ENCODE peak calls at places on chromosomes 13 and 19, in four cellular contexts. B is right lobe of liver, D is heart right ventricle, R is ovary. U is an unnamed sample. For H3K36me3, the result is how much of the 10 kb centered on the place peaks cover.

GRCh38 chr19:7595466-7596133 is at the start of gene CAMSAP3:
- DNase-seq in B (peak), D (no peak), R (no peak), U (peak)

GRCh38 chr19:30070970-30071632 is 129.1 kb downstream of the URI1 start:
- DNase-seq in B (peak), D (peak), R (no peak), U (no peak)

GRCh38 chr13:41622545-41623429 is 165.4 kb downstream of the RGCC start:
- DNase-seq in B (no peak), D (no peak), R (no peak), U (no peak)

GRCh38 chr13:79581870-79582315 is 100.9 kb downstream of the NDFIP2 start:
- DNase-seq in B (no peak), D (peak), R (no peak), U (no peak)

GRCh38 chr13:102317593-102317992 is 84.3 kb downstream of the FGF14 start:
- DNase-seq in B (peak), D (peak), R (peak), U (peak)

GRCh38 chr13:51768378-51768921 is 35.5 kb downstream of the DHRS12 start:
- DNase-seq in B (no peak), D (no peak), R (no peak), U (no peak)

GRCh38 chr19:35114656-35115537 is 726 bp upstream of the FXYD3 start:
- DNase-seq in B (no peak), D (peak), R (peak), U (peak)

GRCh38 chr13:31638577-31638976 is 100.7 kb upstream of the RXFP2 start:
- DNase-seq in B (no peak), D (no peak), R (no peak), U (no peak)

GRCh38 chr19:17394891-17395415 is 957 bp upstream of the CCDC194 start:
- DNase-seq in B (peak), D (peak), R (peak), U (no peak)

GRCh38 chr19:3360494-3361383 is 5.6 kb upstream of the NFIC start:
- DNase-seq in B (peak), D (peak), R (peak), U (peak)

GRCh38 chr19:50562329-50562728 is 5.9 kb downstream of the LRRC4B start:
- DNase-seq in B (no peak), D (no peak), R (no peak), U (no peak)

GRCh38 chr13:107518292-107518691 is 697.0 kb downstream of the LIG4 start:
- DNase-seq in B (no peak), D (no peak), R (no peak), U (no peak)

GRCh38 chr19:3186377-3186688 is 603 bp downstream of the NCLN start:
- DNase-seq in B (peak), D (no peak), R (peak), U (peak)

DNA sequence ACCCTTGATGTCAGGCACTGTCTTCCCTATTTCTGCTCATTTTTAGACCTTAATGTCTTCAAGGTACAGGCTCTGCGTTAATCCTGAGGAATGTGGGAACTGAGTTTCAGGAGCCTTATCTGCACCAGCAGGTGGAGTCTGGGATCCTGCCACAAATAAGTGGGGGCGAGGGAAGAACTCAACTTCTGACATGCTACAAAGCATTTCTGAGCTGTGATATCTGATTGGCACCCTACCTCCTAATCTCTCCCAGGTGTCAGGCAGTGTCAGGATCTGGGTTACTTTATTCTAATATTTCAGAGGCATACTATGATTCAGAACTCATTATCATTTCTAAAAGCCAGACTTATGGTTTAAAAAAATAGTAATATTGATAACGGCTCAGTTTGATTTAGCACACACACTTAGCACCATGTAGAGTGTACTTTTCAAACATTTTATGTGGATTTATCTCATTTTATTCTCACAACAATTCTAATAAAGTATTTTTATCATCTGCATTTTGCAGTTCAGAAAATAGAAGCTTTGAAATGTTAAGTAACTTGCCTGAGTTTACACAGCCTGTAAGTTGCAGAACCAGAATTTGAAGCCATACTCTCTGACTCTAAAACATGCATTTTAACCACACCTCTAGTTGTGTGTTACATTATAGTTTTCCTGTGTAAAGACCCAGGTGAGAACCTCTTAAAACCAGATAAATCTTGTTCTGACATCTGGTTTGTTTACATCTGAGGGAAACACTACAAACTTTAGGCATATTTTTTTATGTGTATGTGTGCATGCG is 358.6 kb downstream of the TDRD3 start:
- DNase-seq in B (no peak), D (no peak), R (no peak), U (no peak)
- TF ChIP-seq CTCF in B (no peak), D (no peak), R (no peak), U (no peak)

DNA sequence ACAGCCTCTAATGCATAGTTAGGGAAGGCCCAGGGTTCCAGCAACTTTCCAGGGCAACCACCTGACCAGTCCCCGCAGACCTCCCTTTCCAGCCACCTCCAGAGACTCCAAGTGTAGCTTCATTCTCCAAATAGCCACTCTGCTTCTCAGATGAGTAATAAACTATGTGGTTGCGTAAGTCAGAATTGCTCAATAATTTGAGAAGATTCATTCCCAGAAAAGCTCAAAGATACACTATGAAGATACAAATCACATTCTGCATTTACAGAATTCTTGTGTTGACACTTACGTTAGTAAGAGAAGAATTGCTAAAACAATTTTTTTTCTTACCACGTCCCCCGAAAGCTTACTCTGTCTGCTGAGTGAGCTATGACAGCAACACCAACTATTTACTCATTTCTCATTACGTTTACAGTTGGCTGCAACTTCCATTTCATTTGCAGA is 8.2 kb upstream of the LATS2 start:
- DNase-seq in B (no peak), D (no peak), R (no peak), U (no peak)
- H3K27ac ChIP-seq in B (no peak), D (peak), R (no peak), U (no peak)

GRCh38 chr13:44974056-44974798 is 15.0 kb downstream of the NUFIP1 start:
- DNase-seq in B (no peak), D (no peak), R (no peak), U (no peak)

GRCh38 chr13:44972956-44973581 is 16.2 kb downstream of the NUFIP1 start:
- DNase-seq in B (no peak), D (no peak), R (no peak), U (no peak)

GRCh38 chr13:44978328-44978727 is 10.9 kb downstream of the NUFIP1 start:
- DNase-seq in B (no peak), D (no peak), R (no peak), U (no peak)

GRCh38 chr13:44976196-44976595 is 13.1 kb downstream of the NUFIP1 start:
- DNase-seq in B (no peak), D (no peak), R (no peak), U (no peak)

DNA sequence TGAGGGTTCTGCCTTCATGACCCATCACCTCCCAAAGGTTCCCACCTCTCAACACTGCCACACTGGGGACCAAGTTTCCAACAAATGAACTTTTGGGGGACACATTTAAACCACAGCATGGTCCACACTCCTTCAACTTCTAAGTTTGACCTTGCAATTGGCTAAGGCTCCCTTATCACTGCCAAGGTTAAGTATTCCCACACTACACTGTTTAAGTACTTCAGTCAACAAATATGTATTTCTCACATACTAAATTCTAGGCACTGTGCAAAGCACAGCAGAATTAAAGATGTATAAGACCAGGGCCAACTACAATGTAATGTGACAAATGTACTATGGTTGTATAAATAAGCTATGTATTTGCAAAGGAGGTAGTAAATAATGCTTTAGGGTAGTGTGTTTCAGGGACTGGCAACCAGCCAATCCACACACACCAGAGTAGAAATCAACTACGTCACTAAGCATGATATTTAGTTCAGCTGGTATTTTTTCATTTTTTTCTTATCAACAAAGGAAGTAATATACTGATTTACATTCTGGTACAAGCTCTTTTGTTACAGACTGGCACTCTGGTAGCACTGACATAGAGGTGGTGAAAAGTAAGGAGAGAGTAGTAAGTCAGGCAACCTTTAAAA is 12.2 kb downstream of the NUFIP1 start:
- DNase-seq in B (no peak), D (no peak), R (no peak), U (no peak)
- H3K36me3 ChIP-seq in B (under half), D (half or more), R (under half), U (under half)

DNA sequence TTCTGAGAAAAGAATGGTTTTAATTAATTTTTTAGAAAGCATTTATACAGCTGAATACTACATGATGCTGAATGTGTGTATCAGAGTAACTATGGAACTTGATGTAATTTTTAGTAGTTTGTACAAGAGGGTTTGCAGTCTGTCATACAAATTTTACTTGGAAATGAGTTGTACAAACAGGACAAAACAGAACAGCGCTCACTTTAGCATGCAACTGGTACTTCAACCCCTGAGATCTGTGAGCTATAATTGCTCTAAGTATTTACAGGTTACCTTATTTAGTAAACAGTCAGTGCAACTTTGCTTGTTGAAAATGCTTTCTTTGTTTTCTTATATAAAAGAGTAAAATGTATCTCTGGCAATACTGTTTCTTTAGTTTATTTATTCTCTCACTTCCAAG is 719 bp downstream of the TNFRSF19 start:
- DNase-seq in B (no peak), D (no peak), R (no peak), U (no peak)
- TF ChIP-seq CTCF in B (no peak), D (peak), R (no peak), U (no peak)

GRCh38 chr19:1175020-1175419 is 952 bp upstream of the SBNO2 start:
- DNase-seq in B (no peak), D (no peak), R (no peak), U (no peak)

GRCh38 chr19:1181606-1182005 is 7.5 kb upstream of the SBNO2 start:
- DNase-seq in B (peak), D (no peak), R (no peak), U (peak)

GRCh38 chr19:1173160-1173844 is 766 bp downstream of the SBNO2 start:
- DNase-seq in B (no peak), D (no peak), R (peak), U (no peak)

GRCh38 chr19:1173845-1174809 is at the start of gene SBNO2:
- DNase-seq in B (peak), D (peak), R (peak), U (peak)

DNA sequence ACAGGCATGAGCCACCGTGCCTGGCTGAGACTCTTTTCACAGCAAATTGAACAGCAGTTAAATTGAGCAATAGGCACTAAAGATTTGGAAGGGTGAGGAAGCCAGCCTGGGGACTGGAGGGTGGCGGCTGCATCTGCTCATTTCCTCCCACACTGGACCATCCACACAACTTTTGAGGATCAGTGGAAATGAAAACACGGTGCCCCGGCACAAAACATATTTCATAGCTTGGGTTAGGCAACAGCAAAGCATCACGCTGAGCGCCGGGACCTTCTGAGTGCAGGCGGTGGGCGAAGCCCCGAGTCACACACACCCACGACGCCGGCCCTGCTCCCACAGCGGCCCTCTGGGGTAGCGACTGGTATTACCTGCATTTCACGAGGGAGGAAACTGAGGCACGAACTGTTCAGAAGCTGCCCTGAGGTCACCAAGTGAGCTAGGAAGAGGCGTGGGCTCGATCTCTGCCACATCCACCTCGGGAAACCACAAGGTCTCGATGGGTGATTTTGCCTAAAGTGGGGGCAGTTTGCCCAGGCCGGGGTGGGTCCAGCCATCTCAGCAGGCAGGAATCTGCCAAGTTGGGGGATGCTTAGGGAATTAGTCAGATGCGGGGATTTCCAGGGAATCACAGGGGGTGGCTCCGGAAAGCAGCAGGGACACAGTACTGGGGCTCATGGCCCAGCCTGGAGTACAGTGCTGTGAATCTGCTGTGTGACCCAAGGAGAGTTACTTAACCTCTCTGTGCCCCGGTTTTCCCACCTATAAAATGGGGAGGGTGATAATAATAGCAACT is 3.5 kb upstream of the SBNO2 start:
- DNase-seq in B (no peak), D (no peak), R (no peak), U (no peak)
- H3K27ac ChIP-seq in B (no peak), D (no peak), R (no peak), U (peak)

GRCh38 chr19:33108161-33108560 is 23.8 kb upstream of the WDR88 start:
- DNase-seq in B (no peak), D (no peak), R (no peak), U (no peak)

GRCh38 chr19:33111587-33111986 is 20.3 kb upstream of the WDR88 start:
- DNase-seq in B (no peak), D (no peak), R (no peak), U (no peak)

GRCh38 chr19:33114302-33114701 is 17.6 kb upstream of the WDR88 start:
- DNase-seq in B (no peak), D (no peak), R (no peak), U (no peak)

GRCh38 chr19:33110201-33110910 is 21.6 kb upstream of the WDR88 start:
- DNase-seq in B (no peak), D (no peak), R (no peak), U (no peak)
- H3K36me3 ChIP-seq in B (under half), D (half or more), R (under half), U (under half)

DNA sequence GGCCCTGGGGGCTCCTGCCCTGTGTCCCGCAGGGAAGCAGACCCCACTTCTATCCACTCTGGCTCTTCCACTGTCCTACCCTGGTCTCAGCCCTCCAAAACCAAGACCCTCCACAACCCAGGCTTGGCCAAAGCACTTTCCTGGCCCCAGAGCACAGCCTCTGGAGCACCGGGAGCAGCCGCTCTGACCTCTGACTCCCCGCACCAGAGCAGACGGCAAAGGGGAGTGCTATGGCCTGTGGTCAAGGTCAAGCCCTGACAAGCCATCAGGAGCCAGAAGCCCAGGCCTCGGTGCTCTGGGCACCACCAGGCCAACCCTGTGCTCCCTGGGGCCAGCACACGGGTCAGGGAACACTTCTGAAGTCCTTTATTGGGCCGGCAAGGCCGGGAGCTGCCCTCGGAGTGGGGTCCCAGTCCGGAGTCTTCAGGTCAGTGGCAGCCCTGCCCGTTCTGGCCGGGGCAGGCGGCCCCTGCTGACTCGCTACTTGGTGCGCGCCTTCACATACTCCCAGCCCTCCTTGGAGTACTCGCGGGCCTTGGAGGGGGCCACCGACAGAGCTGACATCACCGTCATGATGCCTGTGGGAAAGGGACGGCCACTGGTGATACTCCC is 2.1 kb downstream of the MICOS13 start:
- DNase-seq in B (no peak), D (no peak), R (peak), U (no peak)
- TF ChIP-seq CTCF in B (no peak), D (no peak), R (no peak), U (no peak)